ENCODE peak calls at places on chromosome 21, in eight cellular contexts. F is astrocyte of the cerebellum, E is heart left ventricle, I is body of pancreas, T is BE2C, Z is mesothelial cell of epicardium, K is fibroblast of pulmonary artery, P is osteocyte. C is an unnamed sample.

GRCh38 chr21:46093668-46094400 is 4.1 kb upstream of the COL6A2 start:
- DNase-seq in K (no peak), I (no peak), Z (no peak), F (no peak), E (no peak), P (peak), T (no peak), C (no peak)

GRCh38 chr21:45504021-45504515 is 38.2 kb downstream of the SLC19A1 start:
- DNase-seq in Z (no peak), T (peak), E (peak), P (no peak), I (no peak), F (no peak), K (no peak), C (peak)

GRCh38 chr21:17730782-17731181 is 88.4 kb downstream of the C21orf91 start:
- DNase-seq in K (peak), I (no peak), F (no peak), P (no peak), E (no peak), T (no peak), Z (no peak), C (no peak)

GRCh38 chr21:45055861-45056260 is 18.5 kb upstream of the ADARB1 start:
- DNase-seq in Z (no peak), T (no peak), F (no peak), E (no peak), K (no peak), P (no peak), I (no peak), C (no peak)

GRCh38 chr21:44552681-44553080 is 1.4 kb upstream of the KRTAP10-2 start:
- DNase-seq in Z (no peak), P (peak), F (no peak), K (no peak), E (no peak), T (no peak), I (no peak), C (no peak)

GRCh38 chr21:29104239-29104708 is 26.2 kb upstream of the MAP3K7CL start:
- DNase-seq in Z (no peak), P (no peak), I (no peak), E (no peak), K (no peak), T (no peak), F (no peak), C (no peak)

GRCh38 chr21:44487831-44488230 is 32.5 kb downstream of the LRRC3 start:
- DNase-seq in E (no peak), Z (no peak), K (peak), P (no peak), T (peak), I (no peak), F (no peak), C (no peak)

GRCh38 chr21:46024983-46025860 is 43.7 kb downstream of the COL6A1 start:
- DNase-seq in P (no peak), Z (no peak), T (no peak), K (peak), I (no peak), E (no peak), F (no peak), C (no peak)

GRCh38 chr21:44948426-44949120 is 8.7 kb downstream of the SLX9 start:
- DNase-seq in K (no peak), F (no peak), I (no peak), E (peak), P (no peak), Z (no peak), T (peak), C (no peak)

GRCh38 chr21:45596704-45597318 is 46.7 kb upstream of the PCBP3 start:
- DNase-seq in F (no peak), E (peak), T (peak), P (no peak), I (peak), Z (no peak), K (peak), C (no peak)

GRCh38 chr21:37166733-37167132 is 93.7 kb downstream of the TTC3 start:
- DNase-seq in F (peak), E (no peak), P (no peak), Z (no peak), I (no peak), T (no peak), K (peak), C (no peak)

GRCh38 chr21:45536301-45537081 is 5.7 kb downstream of the SLC19A1 start:
- DNase-seq in Z (peak), E (peak), I (no peak), K (no peak), T (peak), F (no peak), P (no peak), C (peak)

GRCh38 chr21:16608209-16608830 is 878.5 kb downstream of the USP25 start:
- DNase-seq in E (no peak), P (no peak), F (no peak), T (no peak), K (peak), I (no peak), Z (no peak), C (no peak)
- TF ChIP-seq CTCF in E (peak), P (no peak), F (peak), T (peak), K (peak), I (no peak), Z (no peak), C (no peak)

DNA sequence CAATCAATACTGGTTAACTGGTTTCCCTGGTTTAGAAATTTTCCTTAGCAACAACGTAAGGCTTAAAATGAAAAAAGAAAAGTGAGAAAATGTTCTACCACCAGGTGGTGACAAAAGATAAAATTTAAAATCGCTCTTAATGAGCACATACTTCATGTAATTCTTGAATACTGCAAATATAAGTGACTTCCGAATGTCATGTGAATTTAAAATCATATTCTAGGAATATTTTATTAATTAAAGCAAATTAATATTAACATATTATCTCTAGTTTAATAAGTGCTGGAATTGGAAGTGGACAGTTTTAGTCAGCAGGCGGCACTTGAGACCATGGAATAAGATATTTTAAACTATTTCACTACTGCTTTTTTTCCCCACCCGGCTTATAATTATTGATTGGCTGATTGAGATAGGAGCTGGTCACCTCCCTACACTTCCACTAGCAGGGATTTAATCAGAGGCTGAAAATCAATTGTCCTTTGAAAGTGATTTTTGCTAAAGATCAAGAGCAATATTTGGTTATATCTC is 5.0 kb upstream of the ADAMTS1 start:
- DNase-seq in Z (no peak), F (no peak), K (peak), P (no peak), T (no peak), E (no peak), I (no peak), C (no peak)
- TF ChIP-seq CTCF in Z (peak), F (peak), K (peak), P (peak), T (peak), E (peak), I (peak), C (peak)

DNA sequence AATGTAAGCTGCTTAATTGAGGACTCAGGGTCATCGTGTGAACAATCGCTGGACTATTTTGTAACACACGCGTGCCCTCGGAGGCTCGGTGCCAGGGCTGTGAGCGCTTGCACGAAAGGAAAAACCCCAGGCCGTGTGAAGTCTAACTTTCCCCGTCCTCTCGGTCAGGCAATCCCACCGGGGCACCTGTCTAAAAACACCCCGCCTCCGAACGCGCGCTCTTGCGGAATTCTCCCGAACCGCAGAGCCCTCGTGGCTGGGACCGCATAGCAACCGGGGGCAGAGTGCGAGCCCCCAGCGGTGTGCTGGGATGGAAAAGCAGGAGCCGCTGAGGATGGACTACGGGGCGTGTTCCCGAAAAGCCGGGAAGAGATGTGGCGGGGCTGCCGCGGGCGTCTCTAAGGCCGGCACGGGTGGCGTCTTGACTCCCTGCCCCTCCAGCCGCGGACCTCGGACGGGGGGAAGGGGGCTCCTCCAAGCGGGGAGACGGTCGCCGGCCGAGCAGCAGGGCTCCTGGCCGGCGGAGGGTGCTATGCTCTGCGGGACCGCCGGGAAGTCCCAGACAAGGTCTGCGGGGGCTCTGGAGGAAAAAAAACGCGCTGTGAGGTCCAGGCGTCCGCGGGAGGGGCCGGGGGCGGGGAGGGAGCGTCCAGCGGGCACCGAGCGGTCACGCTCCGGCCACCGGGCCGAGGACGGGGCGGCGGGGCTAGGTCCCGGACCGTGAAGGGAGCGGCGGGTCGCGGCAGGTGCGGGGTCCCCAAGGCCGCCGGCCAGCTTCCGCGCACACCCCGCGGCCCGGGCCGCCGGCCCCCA is 936 bp downstream of the ZBTB21 start:
- DNase-seq in K (peak), Z (no peak), P (no peak), E (peak), T (peak), I (peak), F (peak), C (no peak)
- TF ChIP-seq CTCF in K (no peak), Z (no peak), P (peak), E (peak), T (peak), I (no peak), F (peak), C (peak)

GRCh38 chr21:25313891-25314646 is 293.2 kb downstream of the MRPL39 start:
- DNase-seq in E (no peak), P (no peak), K (peak), Z (no peak), F (peak), T (no peak), I (no peak), C (no peak)
- TF ChIP-seq CTCF in E (peak), P (peak), K (peak), Z (no peak), F (peak), T (peak), I (no peak), C (peak)

DNA sequence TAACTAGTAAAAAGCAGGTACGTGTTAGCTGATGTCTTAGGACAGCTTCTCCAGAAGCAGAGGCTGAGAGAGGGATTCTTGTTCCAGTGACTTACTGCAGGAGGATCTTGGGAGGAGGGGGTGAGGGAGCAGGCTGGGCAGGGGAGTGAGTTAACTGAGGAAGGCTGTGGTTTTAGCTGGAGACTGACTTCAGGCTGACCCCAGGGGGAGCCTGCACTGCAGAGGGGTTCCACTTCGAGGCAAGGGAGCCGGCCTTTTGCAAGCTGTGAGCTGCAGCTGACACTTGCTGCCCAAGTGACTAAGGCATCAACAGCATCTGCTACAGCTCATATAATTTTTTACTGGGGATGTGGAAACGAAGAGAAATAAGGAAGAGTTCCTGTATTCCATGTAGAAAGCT is 50.4 kb upstream of the SOD1 start:
- DNase-seq in K (no peak), T (no peak), F (no peak), Z (no peak), E (no peak), I (no peak), P (no peak), C (no peak)
- TF ChIP-seq CTCF in K (no peak), T (peak), F (no peak), Z (no peak), E (no peak), I (no peak), P (no peak), C (no peak)

DNA sequence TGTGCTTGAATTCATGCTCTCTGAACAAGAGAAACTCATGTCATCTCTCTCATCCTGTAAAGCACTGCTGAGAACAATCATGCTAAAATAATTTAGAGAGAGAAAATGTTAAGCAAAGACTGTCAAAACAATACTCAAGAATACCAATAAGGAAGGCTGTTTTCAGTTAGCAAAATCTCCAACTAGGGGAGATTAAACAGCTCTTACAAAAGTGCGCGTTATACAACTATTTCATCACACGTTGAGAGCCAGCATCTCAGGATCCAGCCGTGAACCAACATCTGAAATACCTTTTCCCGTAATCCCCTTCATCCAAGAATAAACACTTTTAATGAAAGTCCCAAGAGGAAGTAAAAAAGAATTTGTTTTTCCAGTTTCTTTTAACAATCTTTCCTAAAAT is 44.1 kb upstream of the KCNJ15 start:
- DNase-seq in Z (no peak), E (no peak), T (no peak), P (no peak), F (no peak), I (no peak), K (no peak), C (no peak)
- TF ChIP-seq CTCF in Z (no peak), E (no peak), T (no peak), P (no peak), F (no peak), I (no peak), K (no peak), C (no peak)

DNA sequence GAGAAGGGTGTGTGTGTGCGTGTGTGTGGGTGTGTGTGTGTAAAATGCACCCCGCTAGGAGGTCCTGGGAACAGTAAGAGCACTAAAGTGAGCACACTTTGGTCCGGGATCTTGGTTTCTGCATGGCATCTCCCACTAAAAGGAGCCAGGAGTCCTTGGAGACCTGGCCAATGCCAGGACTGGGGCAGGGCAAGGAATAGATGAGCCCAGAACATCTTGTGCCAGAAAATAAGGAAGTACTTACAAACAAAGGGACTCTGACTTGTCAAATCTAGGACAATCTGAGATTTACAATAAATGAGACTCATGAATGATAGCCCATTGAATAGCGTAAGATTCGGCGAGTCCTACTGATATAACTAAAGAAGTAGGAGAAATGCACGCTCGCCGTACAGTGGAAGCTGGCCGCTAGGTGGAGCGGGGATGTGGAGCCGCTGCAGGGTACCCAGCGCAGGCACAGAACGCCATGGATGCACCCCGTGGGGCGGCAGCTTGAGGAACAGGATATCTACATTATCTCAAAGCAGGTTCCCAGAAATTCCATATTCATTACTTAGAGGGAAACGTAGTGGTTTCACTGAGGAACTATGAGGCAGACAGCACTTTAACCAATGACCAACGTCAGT is 7.1 kb downstream of the SLC37A1 start:
- DNase-seq in I (no peak), T (peak), K (peak), P (no peak), Z (no peak), E (no peak), F (no peak), C (no peak)
- TF ChIP-seq CTCF in I (no peak), T (peak), K (peak), P (peak), Z (no peak), E (peak), F (peak), C (peak)

DNA sequence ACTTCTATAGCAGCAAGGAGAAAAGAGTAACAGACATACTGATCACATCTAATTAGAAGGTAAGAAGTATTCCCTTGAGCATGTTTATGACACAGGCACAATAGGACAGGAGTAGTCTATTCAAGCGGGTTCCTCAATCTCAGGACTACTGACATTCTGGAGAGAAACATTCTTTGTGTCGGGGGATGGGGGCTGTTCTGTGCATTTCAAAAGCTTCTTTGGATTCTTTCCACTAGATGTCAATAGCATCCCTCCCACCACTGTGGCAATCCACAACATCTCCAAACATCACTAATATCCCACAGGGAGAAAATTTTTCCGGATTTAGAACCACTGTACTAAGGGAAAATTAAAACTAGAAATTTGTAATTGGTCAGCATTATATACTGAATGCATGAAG is 56.9 kb downstream of the ADAMTS5 start:
- DNase-seq in P (no peak), Z (no peak), F (no peak), T (peak), I (no peak), E (no peak), K (no peak), C (no peak)
- TF ChIP-seq CTCF in P (peak), Z (no peak), F (no peak), T (peak), I (no peak), E (no peak), K (no peak), C (peak)

GRCh38 chr21:34670220-34670961 is 1.6 kb downstream of the CLIC6 start:
- DNase-seq in E (no peak), I (no peak), F (no peak), T (no peak), Z (no peak), P (peak), K (no peak), C (no peak)
- TF ChIP-seq CTCF in E (no peak), I (no peak), F (peak), T (no peak), Z (no peak), P (no peak), K (no peak), C (no peak)

GRCh38 chr21:31143021-31143420 is 104.7 kb upstream of the KRTAP19-8 start:
- DNase-seq in I (no peak), F (no peak), E (no peak), Z (no peak), K (no peak), T (no peak), P (no peak), C (no peak)

GRCh38 chr21:31141389-31142021 is 103.2 kb upstream of the KRTAP19-8 start:
- DNase-seq in F (no peak), E (no peak), P (no peak), Z (no peak), I (no peak), K (no peak), T (no peak), C (no peak)

GRCh38 chr21:31140025-31140424 is 101.7 kb upstream of the KRTAP19-8 start:
- DNase-seq in F (no peak), T (no peak), K (no peak), P (no peak), Z (no peak), I (no peak), E (no peak), C (no peak)

GRCh38 chr21:31145271-31145801 is 107.1 kb upstream of the KRTAP19-8 start:
- DNase-seq in E (no peak), T (no peak), P (no peak), Z (no peak), F (no peak), K (no peak), I (no peak), C (no peak)

GRCh38 chr21:31142600-31142999 is 104.3 kb upstream of the KRTAP19-8 start:
- DNase-seq in I (no peak), P (no peak), T (peak), K (no peak), F (no peak), E (no peak), Z (no peak), C (no peak)
- TF ChIP-seq CTCF in I (no peak), P (no peak), T (peak), K (no peak), F (no peak), E (no peak), Z (no peak), C (peak)

C was measured in type B pancreatic cell.